ENCODE peak calls at places on chromosomes 1 and 21, in four cellular contexts. E, V, I and H are unnamed samples.

GRCh38 chr1:15100369-15101111 is 53.0 kb upstream of the TMEM51 start:
- DNase-seq in E (peak; percentile 54), V (peak; percentile 46), I (peak; percentile 32), H (peak; percentile 59)

GRCh38 chr1:38785285-38786039 is 74.1 kb downstream of the RRAGC start:
- DNase-seq in E (peak; percentile 8), V (no peak), I (no peak), H (peak; percentile 91)

GRCh38 chr1:53625049-53625448 is 113.9 kb downstream of the GLIS1 start:
- DNase-seq in E (no peak), V (no peak), I (no peak), H (no peak)

GRCh38 chr1:156727914-156728598 is at the start of gene METTL25B:
- DNase-seq in E (peak; percentile 95), V (peak; percentile 75), I (peak; percentile 61), H (peak; percentile 79)

GRCh38 chr1:5637171-5637570 is 355.1 kb downstream of the NPHP4 start:
- DNase-seq in E (peak; percentile 29), V (no peak), I (peak; percentile 14), H (peak; percentile 49)

GRCh38 chr1:166069390-166069789 is 97.4 kb downstream of the FAM78B start:
- DNase-seq in E (peak; percentile 36), V (no peak), I (no peak), H (peak; percentile 60)

GRCh38 chr21:28311776-28312175 is 680.9 kb downstream of the LTN1 start:
- DNase-seq in E (no peak), V (no peak), I (no peak), H (no peak)

GRCh38 chr1:155909894-155910293 is 1.3 kb downstream of the RIT1 start:
- DNase-seq in E (peak; percentile 77), V (no peak), I (no peak), H (no peak)

GRCh38 chr1:38455829-38456563 is 403.6 kb downstream of the RRAGC start:
- DNase-seq in E (no peak), V (no peak), I (no peak), H (no peak)

GRCh38 chr1:147624011-147624410 is 46.3 kb downstream of the ACP6 start:
- DNase-seq in E (no peak), V (no peak), I (no peak), H (no peak)

GRCh38 chr1:165897326-165898303 is 70.2 kb downstream of the UCK2 start:
- DNase-seq in E (no peak), V (no peak), I (no peak), H (no peak)

GRCh38 chr1:233242827-233243483 is 52.6 kb downstream of the PCNX2 start:
- DNase-seq in E (no peak), V (no peak), I (no peak), H (no peak)

GRCh38 chr21:44947930-44948331 is 8.1 kb downstream of the SLX9 start:
- DNase-seq in E (no peak), V (no peak), I (no peak), H (no peak)

GRCh38 chr1:118618618-118619340 is 369.4 kb downstream of the TBX15 start:
- DNase-seq in E (no peak), V (no peak), I (no peak), H (no peak)

GRCh38 chr1:39525366-39526165 is 34.1 kb downstream of the BMP8A start:
- DNase-seq in E (peak; percentile 38), V (peak; percentile 76), I (no peak), H (no peak)

GRCh38 chr1:16151200-16151708 is 4.6 kb downstream of the EPHA2 start:
- DNase-seq in E (peak; percentile 80), V (peak; percentile 70), I (no peak), H (peak; percentile 98)

GRCh38 chr1:232305020-232305419 is 324.9 kb downstream of the SIPA1L2 start:
- DNase-seq in E (no peak), V (peak; percentile 85), I (no peak), H (no peak)

GRCh38 chr1:27488523-27489138 is 1.3 kb downstream of the WASF2 start:
- DNase-seq in E (peak; percentile 71), V (no peak), I (no peak), H (no peak)

GRCh38 chr1:167330601-167331293 is 110.1 kb downstream of the POU2F1 start:
- DNase-seq in E (peak; percentile 65), V (no peak), I (no peak), H (no peak)

GRCh38 chr1:86430376-86430775 is 6.4 kb downstream of the CLCA2 start:
- DNase-seq in E (no peak), V (no peak), I (no peak), H (no peak)